ENCODE peak calls at places on chromosomes 16 and 17, in eight cellular contexts. A is mesendoderm; O is PC-9; R is tibial nerve; Y is aorta; X is psoas muscle; N is CD8-positive, alpha-beta T cell; K is left ventricle myocardium inferior. V is an unnamed sample. For H3K4me1, the result is how much of the 10 kb centered on the place peaks cover.

GRCh38 chr16:15973997-15974396 is 24.6 kb downstream of the ABCC1 start:
- DNase-seq in K (no peak), Y (no peak), N (no peak), A (no peak), X (no peak), R (no peak), O (no peak), V (no peak)

GRCh38 chr17:70535986-70536385 is 366.7 kb downstream of the KCNJ2 start:
- DNase-seq in R (no peak), N (no peak), X (no peak), Y (no peak), A (no peak), O (no peak), K (no peak), V (no peak)

GRCh38 chr17:27559996-27560481 is 70.9 kb upstream of the LGALS9 start:
- DNase-seq in K (peak), A (no peak), Y (peak), O (no peak), R (peak), N (no peak), X (peak), V (no peak)

GRCh38 chr17:38352245-38353083 is 820 bp downstream of the SOCS7 start:
- DNase-seq in Y (peak), A (peak), O (no peak), K (peak), X (peak), N (peak), R (no peak), V (peak)

GRCh38 chr17:80827646-80828643 is 163.7 kb upstream of the CHMP6 start:
- DNase-seq in A (peak), X (peak), Y (no peak), O (no peak), N (no peak), R (no peak), K (no peak), V (no peak)

GRCh38 chr17:67628580-67629013 is 89.1 kb upstream of the NOL11 start:
- DNase-seq in A (peak), Y (no peak), X (no peak), R (no peak), N (no peak), O (no peak), K (peak), V (peak)

GRCh38 chr16:2689968-2690830 is 7.9 kb downstream of the KCTD5 start:
- DNase-seq in A (no peak), Y (no peak), N (no peak), X (peak), O (no peak), R (no peak), K (no peak), V (no peak)

GRCh38 chr17:48494335-48494734 is 36.5 kb downstream of the HOXB1 start:
- DNase-seq in N (no peak), R (no peak), X (no peak), K (no peak), O (no peak), Y (no peak), A (no peak), V (no peak)

GRCh38 chr17:33228548-33228947 is 64.5 kb downstream of the ASIC2 start:
- DNase-seq in X (no peak), A (no peak), Y (no peak), K (peak), N (no peak), O (no peak), R (no peak), V (no peak)

GRCh38 chr17:38730526-38731379 is 612 bp downstream of the CISD3 start:
- DNase-seq in K (peak), R (peak), A (peak), X (peak), N (no peak), Y (peak), O (peak), V (peak)

GRCh38 chr16:81570189-81570846 is 125.7 kb downstream of the CMIP start:
- DNase-seq in A (no peak), K (no peak), Y (no peak), O (peak), R (no peak), N (no peak), X (no peak), V (no peak)

GRCh38 chr17:16384557-16384956 is 3.7 kb downstream of the UBB start:
- DNase-seq in K (no peak), X (no peak), A (no peak), Y (no peak), N (no peak), R (no peak), O (no peak), V (no peak)

GRCh38 chr17:18981642-18982424 is 22.7 kb downstream of the FAM83G start:
- DNase-seq in K (no peak), O (peak), Y (no peak), A (peak), N (no peak), R (no peak), X (no peak), V (peak)

GRCh38 chr16:48616571-48616970 is 6.6 kb upstream of the N4BP1 start:
- DNase-seq in X (no peak), A (no peak), Y (no peak), N (no peak), K (no peak), O (no peak), R (no peak), V (no peak)

GRCh38 chr16:72474511-72475123 is 302.7 kb upstream of the PMFBP1 start:
- DNase-seq in Y (no peak), R (no peak), A (no peak), O (peak), N (no peak), K (no peak), X (no peak), V (no peak)

DNA sequence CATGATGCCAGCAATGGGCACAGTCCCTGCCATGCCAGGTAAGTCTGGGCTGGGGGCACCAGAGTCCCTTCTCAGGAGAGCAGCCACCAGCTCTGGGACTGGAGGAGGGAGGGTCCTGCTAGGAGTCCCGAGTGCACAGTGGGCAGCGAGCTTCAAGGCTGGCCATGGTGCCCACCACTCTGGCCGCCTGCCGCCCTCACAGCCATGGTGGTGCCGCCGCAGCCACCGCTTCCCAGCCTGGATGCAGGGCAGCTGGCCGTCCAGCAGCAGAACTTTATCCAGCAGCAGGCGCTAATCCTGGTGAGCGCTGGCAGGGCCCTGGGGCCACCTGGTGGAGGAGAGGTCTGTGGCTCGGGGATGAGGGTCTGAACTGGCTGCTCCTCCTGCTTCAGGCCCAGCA is 17.9 kb upstream of the SMIM5 start:
- DNase-seq in R (no peak), K (no peak), X (no peak), N (no peak), Y (peak), O (no peak), A (peak), V (no peak)
- H3K4me3 ChIP-seq in R (no peak), K (no peak), X (no peak), N (no peak), Y (no peak), O (no peak), A (no peak), V (no peak)

GRCh38 chr16:11613381-11614303 is 26.9 kb upstream of the LITAF start:
- DNase-seq in Y (peak), O (peak), R (peak), N (peak), K (peak), A (no peak), X (peak), V (no peak)

GRCh38 chr16:11610121-11610505 is 23.4 kb upstream of the LITAF start:
- DNase-seq in N (no peak), K (no peak), O (no peak), R (no peak), X (no peak), Y (no peak), A (no peak), V (no peak)

GRCh38 chr16:11612110-11612981 is 25.6 kb upstream of the LITAF start:
- DNase-seq in K (peak), O (peak), Y (peak), X (no peak), N (no peak), R (no peak), A (peak), V (peak)

GRCh38 chr16:11610580-11610979 is 23.9 kb upstream of the LITAF start:
- DNase-seq in K (no peak), Y (no peak), X (no peak), R (no peak), O (no peak), A (no peak), N (no peak), V (no peak)

GRCh38 chr16:11609474-11610120 is 22.9 kb upstream of the LITAF start:
- DNase-seq in Y (no peak), X (no peak), O (peak), A (no peak), K (no peak), N (no peak), R (no peak), V (no peak)
- H3K27ac ChIP-seq in Y (no peak), X (no peak), O (peak), A (no peak), K (no peak), N (no peak), R (peak), V (no peak)

GRCh38 chr17:31741371-31741770 is 117.7 kb downstream of the COPRS start:
- DNase-seq in Y (no peak), O (no peak), A (no peak), R (no peak), N (no peak), K (no peak), X (no peak), V (no peak)
- H3K4me1 ChIP-seq in Y (under half), O (under half), A (under half), R (under half), N (under half), K (half or more), X (under half), V (under half)

GRCh38 chr16:54284931-54285413 is 1.6 kb downstream of the IRX3 start:
- DNase-seq in Y (no peak), A (peak), N (no peak), K (no peak), X (no peak), O (no peak), R (no peak), V (peak)

GRCh38 chr16:54286330-54287017 is at the start of gene IRX3:
- DNase-seq in N (no peak), O (peak), A (peak), X (peak), K (peak), Y (peak), R (peak), V (peak)

GRCh38 chr16:54286067-54286329 is 589 bp downstream of the IRX3 start:
- DNase-seq in Y (no peak), K (no peak), N (no peak), O (no peak), X (no peak), R (no peak), A (no peak), V (no peak)

GRCh38 chr16:54284319-54284930 is 2.2 kb downstream of the IRX3 start:
- DNase-seq in O (no peak), N (no peak), R (no peak), K (no peak), X (peak), A (peak), Y (no peak), V (peak)

GRCh38 chr16:54285414-54286066 is 1.0 kb downstream of the IRX3 start:
- DNase-seq in X (peak), R (no peak), A (peak), N (no peak), K (peak), O (peak), Y (no peak), V (no peak)
- H3K4me3 ChIP-seq in X (peak), R (peak), A (peak), N (no peak), K (peak), O (peak), Y (peak), V (peak)

DNA sequence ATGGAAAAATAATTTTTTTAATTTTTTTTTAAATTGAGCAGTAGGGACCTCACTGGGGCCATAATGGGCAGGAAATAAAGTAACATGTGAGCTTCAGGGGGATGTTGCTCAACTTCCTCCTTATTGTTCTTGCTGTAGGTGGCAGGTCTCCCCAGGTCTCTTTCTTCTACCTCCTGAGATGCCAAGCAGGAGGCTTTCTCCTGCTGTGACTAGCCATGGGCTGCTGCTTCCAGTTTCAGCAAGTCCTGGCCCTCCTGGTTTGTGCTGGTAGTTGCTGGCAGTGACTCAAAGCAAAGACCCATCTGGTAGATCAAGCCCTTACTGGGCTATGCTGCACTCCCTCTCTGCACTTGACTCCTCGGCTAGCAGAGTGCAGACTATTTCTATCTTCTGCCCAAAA is 2.3 kb downstream of the DPEP2NB start:
- DNase-seq in N (no peak), K (no peak), Y (no peak), X (no peak), A (no peak), R (no peak), O (no peak), V (no peak)
- H3K27ac ChIP-seq in N (no peak), K (no peak), Y (no peak), X (peak), A (no peak), R (no peak), O (no peak), V (no peak)

GRCh38 chr17:8187517-8188407 is 2.2 kb downstream of the BORCS6 start:
- DNase-seq in X (peak), N (peak), R (peak), Y (peak), O (peak), A (peak), K (peak), V (peak)

GRCh38 chr17:8190506-8190905 is 526 bp upstream of the BORCS6 start:
- DNase-seq in Y (no peak), X (no peak), N (peak), R (no peak), A (no peak), O (no peak), K (no peak), V (no peak)

GRCh38 chr17:8188408-8188839 is 1.6 kb downstream of the BORCS6 start:
- DNase-seq in X (no peak), K (no peak), A (no peak), O (no peak), R (no peak), Y (peak), N (peak), V (peak)

GRCh38 chr17:8189711-8190477 is at the start of gene BORCS6:
- DNase-seq in Y (peak), A (peak), K (peak), R (peak), O (peak), N (peak), X (peak), V (peak)

GRCh38 chr17:8189041-8189710 is 804 bp downstream of the BORCS6 start:
- DNase-seq in Y (peak), O (no peak), X (no peak), A (no peak), K (peak), R (no peak), N (peak), V (peak)
- H3K4me1 ChIP-seq in Y (under half), O (under half), X (under half), A (under half), K (half or more), R (under half), N (under half), V (under half)

DNA sequence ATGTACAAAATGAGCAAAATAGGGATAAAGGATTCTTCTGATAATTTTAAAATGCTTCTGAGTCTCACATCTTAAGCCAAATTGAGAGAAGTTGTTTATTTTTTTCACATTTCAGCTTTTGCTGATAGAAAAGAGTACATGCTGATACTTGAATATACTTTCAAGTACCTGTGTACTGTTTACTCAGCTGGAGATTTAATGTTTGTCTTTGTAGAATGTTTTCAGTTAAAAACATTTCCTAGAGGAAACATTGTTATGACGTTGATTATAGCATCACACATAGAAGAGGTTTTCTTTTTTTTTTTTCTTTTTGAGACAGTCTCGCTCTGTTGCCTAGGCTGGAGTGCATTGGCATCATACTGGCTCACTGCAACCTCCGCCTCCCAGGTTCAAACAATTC is 19.7 kb downstream of the ESRP2 start:
- DNase-seq in R (no peak), A (no peak), N (no peak), X (no peak), O (no peak), Y (no peak), K (no peak), V (no peak)
- H3K4me3 ChIP-seq in R (no peak), A (no peak), N (no peak), X (no peak), O (no peak), Y (no peak), K (no peak), V (no peak)

GRCh38 chr17:14082848-14083247 is 13.5 kb downstream of the COX10 start:
- DNase-seq in O (no peak), X (no peak), R (no peak), A (no peak), N (no peak), Y (no peak), K (no peak), V (no peak)
- H3K27ac ChIP-seq in O (no peak), X (no peak), R (no peak), A (no peak), N (no peak), Y (no peak), K (no peak), V (no peak)

DNA sequence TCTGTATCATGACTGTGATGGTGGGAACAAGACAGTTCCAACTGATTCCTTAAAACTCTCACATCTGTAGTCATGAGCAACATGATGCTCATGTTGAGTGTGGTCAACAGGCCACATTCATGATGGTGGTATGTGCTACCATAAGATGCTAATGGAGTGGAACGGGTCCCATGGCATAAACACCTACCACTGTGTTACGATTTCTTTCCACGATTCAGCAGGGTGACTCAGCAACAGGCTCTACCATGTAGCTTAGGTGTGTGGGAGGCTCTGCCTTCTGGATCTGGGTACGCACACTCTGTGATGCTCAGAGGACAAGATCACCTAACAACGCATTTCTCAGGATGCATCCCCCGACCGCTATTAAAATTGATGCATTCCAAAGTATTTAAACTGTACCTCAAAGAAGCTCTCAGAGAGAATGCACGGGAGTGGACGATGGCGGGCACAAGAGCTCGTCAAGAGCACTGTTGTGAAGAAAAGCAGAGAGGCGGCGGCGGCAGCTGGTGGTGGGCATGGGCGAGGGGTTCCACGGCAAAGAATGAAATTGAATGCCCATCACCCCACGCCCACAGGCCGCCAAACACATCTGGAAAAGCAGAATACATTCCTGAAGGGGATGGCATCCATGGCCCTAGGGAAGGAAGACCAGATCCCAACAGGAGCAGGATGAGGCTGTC is 133.3 kb downstream of the ZNF778 start:
- DNase-seq in K (no peak), R (no peak), A (no peak), N (no peak), X (peak), Y (peak), O (no peak), V (peak)
- H3K4me1 ChIP-seq in K (half or more), R (under half), A (under half), N (half or more), X (half or more), Y (under half), O (under half), V (under half)